ENCODE peak calls at places on chromosomes 5 and 9, in six cellular contexts. O is prostate gland, N is HCT116, G is ovary, X is endothelial cell of umbilical vein, V is suprapubic skin. Y is an unnamed sample. For H3K27me3 and H3K9me3, the result is how much of the 10 kb centered on the place peaks cover.

GRCh38 chr5:179926657-179927056 is 19.0 kb upstream of the TBC1D9B start:
- DNase-seq in X (no peak), V (peak), G (no peak), O (no peak), N (no peak), Y (peak)

GRCh38 chr5:178232124-178232919 is at the start of gene PHYKPL:
- DNase-seq in G (peak), N (peak), O (peak), V (no peak), X (peak), Y (peak)

GRCh38 chr5:170120576-170120975 is 14.9 kb downstream of the FOXI1 start:
- DNase-seq in N (no peak), X (no peak), G (no peak), O (no peak), V (no peak), Y (no peak)

GRCh38 chr9:134682651-134683364 is 41.2 kb downstream of the COL5A1 start:
- DNase-seq in V (no peak), G (no peak), O (no peak), X (no peak), N (no peak), Y (no peak)

GRCh38 chr9:128554155-128554862 is 1.9 kb downstream of the SPTAN1 start:
- DNase-seq in G (peak), V (no peak), N (peak), X (peak), O (no peak), Y (peak)

GRCh38 chr5:158758666-158759065 is 341.1 kb downstream of the EBF1 start:
- DNase-seq in G (no peak), V (no peak), O (no peak), X (no peak), N (no peak), Y (no peak)

GRCh38 chr5:69217154-69217731 is 17.4 kb upstream of the CDK7 start:
- DNase-seq in V (no peak), N (no peak), G (peak), O (no peak), X (peak), Y (no peak)

GRCh38 chr9:19631181-19631580 is 157.7 kb downstream of the SLC24A2 start:
- DNase-seq in N (no peak), O (no peak), V (no peak), G (no peak), X (no peak), Y (no peak)

GRCh38 chr5:5079871-5080270 is 60.3 kb upstream of the ADAMTS16 start:
- DNase-seq in N (no peak), O (no peak), V (no peak), G (no peak), X (no peak), Y (no peak)

GRCh38 chr9:83355024-83355444 is 183.2 kb downstream of the FRMD3 start:
- DNase-seq in N (no peak), V (no peak), O (no peak), G (no peak), X (no peak), Y (no peak)

GRCh38 chr9:97046228-97046627 is 7.3 kb upstream of the CTSV start:
- DNase-seq in N (peak), O (peak), V (no peak), X (no peak), G (no peak), Y (peak)

GRCh38 chr9:121717141-121717749 is 65.8 kb downstream of the DAB2IP start:
- DNase-seq in O (no peak), X (no peak), G (no peak), V (no peak), N (no peak), Y (no peak)

GRCh38 chr5:163634061-163634460 is 128.6 kb downstream of the MAT2B start:
- DNase-seq in O (no peak), N (no peak), G (no peak), X (no peak), V (no peak), Y (no peak)

GRCh38 chr9:2787065-2787464 is 56.8 kb downstream of the PUM3 start:
- DNase-seq in X (no peak), V (no peak), O (no peak), G (no peak), N (no peak), Y (no peak)

GRCh38 chr5:45695011-45695667 is 1.0 kb downstream of the HCN1 start:
- DNase-seq in O (no peak), V (no peak), N (no peak), X (no peak), G (no peak), Y (peak)

GRCh38 chr5:161064800-161065199 is 212.8 kb upstream of the ATP10B start:
- DNase-seq in G (no peak), O (no peak), X (no peak), N (no peak), V (no peak), Y (no peak)

GRCh38 chr5:89083791-89084190 is 200.8 kb upstream of the MEF2C start:
- DNase-seq in X (no peak), G (no peak), V (no peak), O (no peak), N (no peak), Y (no peak)

GRCh38 chr5:14714706-14715105 is 50.2 kb downstream of the OTULIN start:
- DNase-seq in G (no peak), X (no peak), N (no peak), V (no peak), O (no peak), Y (no peak)

GRCh38 chr9:136385015-136385414 is 11.5 kb upstream of the CARD9 start:
- DNase-seq in V (no peak), O (no peak), N (no peak), G (no peak), X (no peak), Y (no peak)

GRCh38 chr9:124012368-124013262 is 1.0 kb downstream of the LHX2 start:
- DNase-seq in G (no peak), X (no peak), O (no peak), V (no peak), N (no peak), Y (no peak)

GRCh38 chr5:82222597-82223574 is 55.3 kb downstream of the RPS23 start:
- DNase-seq in X (no peak), V (no peak), N (no peak), G (no peak), O (no peak), Y (no peak)

GRCh38 chr5:154820383-154820782 is 30.0 kb downstream of the FAXDC2 start:
- DNase-seq in N (no peak), O (no peak), V (no peak), G (no peak), X (no peak), Y (no peak)

GRCh38 chr5:134920848-134921575 is 16.1 kb downstream of the PCBD2 start:
- DNase-seq in G (no peak), N (no peak), X (no peak), O (no peak), V (no peak), Y (no peak)

GRCh38 chr5:44388504-44389409 is 463 bp downstream of the FGF10 start:
- DNase-seq in G (peak), O (no peak), V (peak), N (no peak), X (peak), Y (peak)

GRCh38 chr5:143110591-143110990 is 292.9 kb downstream of the NR3C1 start:
- DNase-seq in O (no peak), V (no peak), G (no peak), N (no peak), X (no peak), Y (no peak)

GRCh38 chr9:2630158-2630557 is 8.6 kb downstream of the VLDLR start:
- DNase-seq in G (no peak), V (no peak), N (no peak), O (no peak), X (no peak), Y (no peak)

GRCh38 chr5:179267071-179267670 is 78.1 kb downstream of the ADAMTS2 start:
- DNase-seq in N (no peak), X (no peak), V (peak), O (no peak), G (no peak), Y (peak)

GRCh38 chr5:33841829-33842228 is 50.0 kb downstream of the ADAMTS12 start:
- DNase-seq in V (no peak), G (no peak), O (no peak), N (no peak), X (no peak), Y (no peak)

GRCh38 chr5:135700731-135701130 is 121.9 kb upstream of the CXCL14 start:
- DNase-seq in O (no peak), N (no peak), V (peak), G (no peak), X (no peak), Y (no peak)

GRCh38 chr9:80994892-80995291 is 694.5 kb downstream of the TLE1 start:
- DNase-seq in O (no peak), V (no peak), G (no peak), N (no peak), X (peak), Y (no peak)

DNA sequence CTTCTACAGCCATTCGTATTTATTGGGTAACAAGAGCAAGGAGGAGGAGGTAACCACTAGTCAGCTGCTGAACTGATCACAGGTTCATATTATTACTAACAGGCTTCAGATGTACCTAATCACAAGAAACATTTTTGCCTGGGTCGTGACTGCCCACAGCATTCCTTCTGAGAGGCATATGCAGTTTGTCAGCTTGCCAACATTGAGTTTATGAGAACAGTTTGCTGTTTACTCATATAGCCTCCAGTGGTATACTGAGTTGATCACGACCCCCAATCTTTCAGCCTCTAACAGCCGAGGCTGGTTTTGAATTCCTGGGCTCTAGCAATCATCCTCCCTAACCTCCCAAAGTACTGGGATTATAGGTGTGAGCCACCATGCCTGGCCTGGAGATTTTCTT is 693.6 kb downstream of the TLE1 start:
- DNase-seq in O (no peak), G (no peak), X (no peak), V (no peak), N (no peak), Y (no peak)
- H3K27me3 ChIP-seq in O (under half), G (under half), X (under half), V (under half), N (under half), Y (under half)

GRCh38 chr5:2511131-2511530 is 240.3 kb downstream of the IRX2 start:
- DNase-seq in V (no peak), G (no peak), N (no peak), X (no peak), O (no peak), Y (no peak)
- H3K9me3 ChIP-seq in V (under half), G (under half), N (under half), X (under half), O (under half), Y (under half)

GRCh38 chr5:90301248-90301647 is 108.3 kb downstream of the CETN3 start:
- DNase-seq in O (no peak), N (no peak), V (no peak), X (no peak), G (no peak), Y (no peak)
- TF ChIP-seq POLR2A in O (no peak), N (no peak), V (no peak), X (no peak), G (no peak), Y (no peak)

DNA sequence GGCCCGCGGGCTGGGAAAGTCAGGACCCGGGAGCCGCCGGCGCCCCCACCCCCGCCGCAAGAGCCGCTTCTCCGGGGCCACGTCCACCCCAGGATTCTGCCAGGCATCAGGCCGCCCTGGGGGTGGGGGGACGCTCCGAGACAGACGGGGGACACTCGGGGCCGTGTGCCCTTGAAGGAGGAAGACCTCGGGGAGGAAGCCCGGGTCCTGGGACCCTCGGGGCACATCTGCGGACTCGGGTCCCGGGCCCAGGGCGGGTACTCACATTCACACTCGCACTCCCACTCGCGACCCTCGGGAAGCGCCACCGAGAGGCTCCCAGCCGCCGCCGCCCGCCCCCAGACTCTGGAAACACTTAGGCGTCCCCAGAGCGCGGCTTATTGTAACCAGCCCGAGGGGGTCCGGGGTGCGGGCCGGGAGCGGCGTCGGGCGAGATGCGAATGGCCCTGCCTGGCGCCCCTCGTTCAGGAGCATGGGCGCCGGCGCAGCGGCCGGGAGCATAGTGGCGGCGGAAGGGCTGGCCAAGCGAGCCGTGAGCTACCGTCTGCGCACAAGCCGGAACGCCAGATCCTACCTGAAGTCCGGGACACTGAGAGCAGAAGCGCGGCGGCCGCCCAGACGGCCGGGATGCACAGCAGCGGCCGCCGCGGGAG is 609 bp downstream of the ROR2 start:
- DNase-seq in X (no peak), V (no peak), O (peak), N (no peak), G (peak), Y (peak)
- H3K27me3 ChIP-seq in X (half or more), V (under half), O (under half), N (under half), G (under half), Y (under half)

GRCh38 chr9:11946521-11946920 is 746.7 kb upstream of the TYRP1 start:
- DNase-seq in V (no peak), N (no peak), X (no peak), O (no peak), G (no peak), Y (no peak)
- H3K9me3 ChIP-seq in V (under half), N (under half), X (under half), O (under half), G (under half), Y (under half)

GRCh38 chr5:119319890-119320289 is 35.9 kb upstream of the TNFAIP8 start:
- DNase-seq in N (no peak), G (no peak), V (no peak), X (no peak), O (no peak), Y (no peak)

GRCh38 chr5:119323630-119324000 is 32.2 kb upstream of the TNFAIP8 start:
- DNase-seq in O (peak), G (no peak), X (peak), N (no peak), V (no peak), Y (no peak)

GRCh38 chr5:119322312-119322947 is 33.4 kb upstream of the TNFAIP8 start:
- DNase-seq in G (no peak), O (no peak), X (no peak), N (no peak), V (no peak), Y (no peak)

GRCh38 chr5:119322948-119323629 is 32.7 kb upstream of the TNFAIP8 start:
- DNase-seq in O (no peak), V (no peak), N (no peak), G (no peak), X (peak), Y (no peak)

GRCh38 chr5:119321569-119322311 is 34.1 kb upstream of the TNFAIP8 start:
- DNase-seq in X (no peak), O (no peak), N (no peak), V (no peak), G (no peak), Y (no peak)
- TF ChIP-seq POLR2A in X (no peak), O (no peak), N (no peak), V (no peak), G (no peak), Y (no peak)

DNA sequence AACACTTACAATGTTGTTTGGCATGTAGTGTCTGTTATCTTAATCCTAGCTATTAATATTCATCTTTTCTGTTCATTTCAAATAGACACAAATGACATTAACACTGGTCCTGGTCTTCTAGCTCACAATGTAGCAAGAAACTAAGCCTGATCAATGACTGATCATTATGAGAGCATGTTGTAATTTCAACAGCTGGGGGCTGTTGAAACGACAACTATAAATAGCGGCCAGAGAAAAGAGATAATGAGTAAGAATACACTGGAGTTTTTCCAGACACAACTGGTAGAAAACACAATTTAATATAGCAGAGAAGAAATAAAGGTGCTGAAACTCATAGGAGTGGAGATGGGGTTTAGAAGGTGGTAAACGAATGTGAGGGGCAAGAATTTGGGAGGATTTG is 89.2 kb downstream of the HTR4 start:
- DNase-seq in O (no peak), V (no peak), G (no peak), X (no peak), N (no peak), Y (no peak)
- H3K27me3 ChIP-seq in O (under half), V (under half), G (under half), X (under half), N (under half), Y (under half)